ENCODE peak calls at places on chromosome 10, in ten cellular contexts. G is germinal center, X is iris pigment epithelial cell, C is amniotic stem cell, P is HCT116, M is EL, J is GM13977, R is fibroblast of lung, I is NCI-H748 treated with DMSO at 0.1 percent for 48 hours, A is testis. H is an unnamed sample.

GRCh38 chr10:97475936-97476594 is 22.2 kb downstream of the MMS19 start:
- DNase-seq in R (peak), C (no peak), G (no peak), P (no peak), I (no peak), J (no peak), X (peak), A (peak), M (no peak), H (no peak)

GRCh38 chr10:130631139-130631864 is 495.1 kb downstream of the GLRX3 start:
- DNase-seq in P (no peak), M (no peak), X (peak), J (no peak), C (no peak), I (no peak), A (no peak), R (no peak), G (no peak), H (no peak)

GRCh38 chr10:77564781-77565589 is 72.6 kb downstream of the KCNMA1 start:
- DNase-seq in M (peak), C (peak), P (no peak), G (no peak), I (no peak), A (no peak), R (peak), X (peak), J (no peak), H (no peak)

GRCh38 chr10:35875281-35875680 is 233.2 kb upstream of the FZD8 start:
- DNase-seq in G (no peak), I (no peak), R (peak), A (no peak), M (peak), P (no peak), J (no peak), C (no peak), X (peak), H (no peak)

GRCh38 chr10:70748801-70749573 is 36.2 kb downstream of the TBATA start:
- DNase-seq in I (no peak), X (no peak), C (no peak), A (no peak), M (no peak), R (no peak), J (no peak), G (no peak), P (no peak), H (peak)

GRCh38 chr10:110446954-110447608 is 50.6 kb upstream of the DUSP5 start:
- DNase-seq in I (no peak), X (peak), M (peak), J (no peak), C (no peak), R (peak), A (no peak), P (no peak), G (no peak), H (peak)

GRCh38 chr10:133312769-133313145 is 4.0 kb downstream of the ZNF511 start:
- DNase-seq in X (no peak), P (no peak), M (no peak), J (no peak), R (no peak), G (no peak), I (no peak), C (no peak), A (no peak), H (no peak)

GRCh38 chr10:76497671-76498070 is 1066.2 kb downstream of the LRMDA start:
- DNase-seq in P (no peak), A (no peak), R (no peak), J (no peak), C (no peak), G (no peak), X (no peak), I (no peak), M (peak), H (no peak)

GRCh38 chr10:9986786-9987185 is 1030.9 kb upstream of the CELF2 start:
- DNase-seq in R (no peak), P (no peak), J (no peak), C (no peak), G (no peak), M (no peak), X (no peak), I (no peak), A (peak), H (no peak)

GRCh38 chr10:33311640-33312039 is 22.8 kb downstream of the NRP1 start:
- DNase-seq in P (no peak), G (no peak), R (no peak), J (no peak), X (no peak), M (no peak), I (no peak), C (no peak), A (no peak), H (no peak)

GRCh38 chr10:32985781-32986350 is 27.8 kb upstream of the ITGB1 start:
- DNase-seq in A (no peak), C (peak), M (peak), J (no peak), I (no peak), R (peak), X (peak), G (no peak), P (no peak), H (no peak)

GRCh38 chr10:70773965-70774809 is 11.0 kb downstream of the TBATA start:
- DNase-seq in C (no peak), P (no peak), M (no peak), J (no peak), A (peak), X (no peak), I (no peak), G (no peak), R (no peak), H (no peak)

H was measured in upper lobe of right lung.